ENCODE peak calls at places on chromosomes 2 and 18, in eight cellular contexts. R is mammary epithelial cell, M is H9, I is hepatocyte, F is K562, D is GM23248, P is fibroblast of lung, K is OCI-LY7. J is an unnamed sample.
A peak's percentile ranks its signal among the peaks of the same experiment; 100 is the strongest.

GRCh38 chr2:10532631-10533101 is 84.5 kb upstream of the ODC1 start:
- DNase-seq in D (peak; percentile 53), P (no peak), I (no peak), F (no peak), K (no peak), M (no peak), R (no peak), J (no peak)

GRCh38 chr18:46627136-46627535 is 29.9 kb downstream of the LOXHD1 start:
- DNase-seq in D (no peak), P (no peak), I (no peak), F (no peak), M (no peak), R (no peak), K (no peak), J (no peak)

GRCh38 chr2:23204650-23205049 is 180.3 kb upstream of the KLHL29 start:
- DNase-seq in K (no peak), P (no peak), F (no peak), I (no peak), D (peak; percentile 31), M (no peak), R (no peak), J (no peak)

GRCh38 chr2:226466589-226466988 is 333.0 kb downstream of the IRS1 start:
- DNase-seq in F (no peak), M (no peak), R (no peak), D (no peak), P (no peak), I (peak; percentile 30), K (no peak), J (no peak)

GRCh38 chr2:8320305-8320704 is 361.6 kb upstream of the ID2 start:
- DNase-seq in F (no peak), R (no peak), M (no peak), I (no peak), D (peak; percentile 72), P (no peak), K (no peak), J (no peak)

GRCh38 chr2:234488913-234489451 is 7.9 kb downstream of the ARL4C start:
- DNase-seq in P (no peak), F (no peak), I (no peak), R (no peak), M (no peak), K (peak; percentile 45), D (no peak), J (peak; percentile 79)

GRCh38 chr18:9735238-9735637 is 27.1 kb downstream of the RAB31 start:
- DNase-seq in D (no peak), K (no peak), F (no peak), R (no peak), I (no peak), M (no peak), P (no peak), J (no peak)

GRCh38 chr2:174965551-174965950 is 39.6 kb downstream of the CHN1 start:
- DNase-seq in P (no peak), M (no peak), R (no peak), D (no peak), F (no peak), I (no peak), K (no peak), J (no peak)

GRCh38 chr2:199739413-199740110 is 111.4 kb downstream of the FTCDNL1 start:
- DNase-seq in D (peak; percentile 66), I (peak; percentile 83), P (peak; percentile 74), M (peak; percentile 80), R (peak; percentile 8), K (peak; percentile 62), F (peak; percentile 58), J (peak; percentile 50)

GRCh38 chr2:145038041-145038525 is 518.2 kb upstream of the ZEB2 start:
- DNase-seq in D (no peak), K (no peak), I (no peak), F (no peak), M (no peak), P (no peak), R (no peak), J (no peak)

GRCh38 chr18:23716966-23717365 is 27.7 kb downstream of the LAMA3 start:
- DNase-seq in M (no peak), D (peak; percentile 42), I (no peak), F (no peak), R (peak; percentile 65), K (no peak), P (no peak), J (no peak)

GRCh38 chr18:60809937-60810336 is 437.4 kb upstream of the MC4R start:
- DNase-seq in K (no peak), M (no peak), D (no peak), F (no peak), I (no peak), P (no peak), R (no peak), J (no peak)

GRCh38 chr18:27661320-27662049 is 476.4 kb upstream of the CHST9 start:
- DNase-seq in I (no peak), R (no peak), M (no peak), F (no peak), D (no peak), K (no peak), P (no peak), J (no peak)

GRCh38 chr18:8943900-8944870 is 158.3 kb upstream of the NDUFV2 start:
- DNase-seq in I (no peak), F (peak; percentile 78), K (no peak), D (peak; percentile 81), P (peak; percentile 80), M (no peak), R (peak; percentile 41), J (no peak)

GRCh38 chr2:205964111-205964761 is 121.7 kb downstream of the INO80D start:
- DNase-seq in K (no peak), M (no peak), I (no peak), F (no peak), D (no peak), P (no peak), R (no peak), J (no peak)

GRCh38 chr2:229153946-229154345 is 117.1 kb downstream of the PID1 start:
- DNase-seq in R (no peak), I (no peak), K (no peak), P (no peak), F (no peak), M (no peak), D (no peak), J (no peak)

GRCh38 chr18:6629635-6630140 is 99.8 kb upstream of the ARHGAP28 start:
- DNase-seq in F (no peak), M (no peak), R (peak; percentile 73), K (no peak), D (peak; percentile 84), P (peak; percentile 88), I (no peak), J (no peak)

GRCh38 chr2:23554054-23554697 is 169.2 kb downstream of the KLHL29 start:
- DNase-seq in K (no peak), M (no peak), R (no peak), D (peak; percentile 45), I (no peak), P (peak; percentile 73), F (no peak), J (no peak)

GRCh38 chr2:200472853-200473464 is 36.9 kb downstream of the KCTD18 start:
- DNase-seq in I (no peak), R (no peak), D (no peak), F (no peak), K (no peak), M (no peak), P (no peak), J (no peak)

GRCh38 chr2:42999856-43000241 is 207.5 kb upstream of the HAAO start:
- DNase-seq in D (no peak), M (no peak), P (no peak), I (no peak), K (no peak), R (no peak), F (no peak), J (no peak)

GRCh38 chr2:218631837-218632236 is 24.1 kb downstream of the PLCD4 start:
- DNase-seq in F (no peak), M (no peak), P (no peak), K (no peak), D (peak; percentile 31), I (no peak), R (peak; percentile 70), J (no peak)

GRCh38 chr2:218294430-218294999 is 2.2 kb upstream of the TMBIM1 start:
- DNase-seq in F (no peak), K (no peak), P (no peak), R (no peak), I (no peak), D (no peak), M (no peak), J (no peak)

DNA sequence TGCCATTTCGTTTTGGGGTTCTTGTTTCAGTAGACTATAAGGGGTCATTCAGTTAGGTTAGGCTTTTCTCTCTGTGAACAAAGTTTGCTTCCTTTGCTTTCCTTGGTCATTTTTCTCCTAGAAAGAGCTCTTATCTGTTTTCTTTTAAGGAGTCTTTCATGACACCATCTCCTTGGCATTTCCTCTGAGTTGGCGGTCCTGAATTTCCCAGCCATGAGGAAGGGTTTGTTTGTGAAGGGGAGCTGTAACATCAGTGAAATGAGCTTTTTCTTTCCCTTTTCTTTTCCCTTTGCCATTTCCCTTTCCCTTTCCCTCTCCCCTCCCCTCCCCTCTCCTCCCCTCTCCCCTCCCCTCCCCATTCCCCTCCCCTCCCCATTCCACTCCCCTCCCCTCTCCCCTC is 61.7 kb downstream of the MAP4K4 start:
- DNase-seq in I (peak; percentile 61), D (peak; percentile 94), R (peak; percentile 87), M (no peak), F (peak; percentile 27), K (no peak), P (peak; percentile 95), J (no peak)
- H3K4me1 ChIP-seq in I (peaks cover 30% of the 10 kb centered on the region), D (peaks cover 65% of the 10 kb centered on the region), R (peaks cover 35% of the 10 kb centered on the region), M (peaks cover 9% of the 10 kb centered on the region), F (peaks cover 13% of the 10 kb centered on the region), K (peaks cover 53% of the 10 kb centered on the region), P (peaks cover 25% of the 10 kb centered on the region), J (peaks cover 19% of the 10 kb centered on the region)

GRCh38 chr2:73268831-73269685 is 15.2 kb downstream of the FBXO41 start:
- DNase-seq in F (no peak), M (peak; percentile 88), I (peak; percentile 82), R (peak; percentile 70), P (peak; percentile 17), D (peak; percentile 50), K (peak; percentile 68), J (peak; percentile 69)
- H4K20me1 ChIP-seq in F (peaks cover 5% of the 10 kb centered on the region), M (no peaks in the 10 kb centered on the region), I (no peaks in the 10 kb centered on the region), R (no peaks in the 10 kb centered on the region), P (no peaks in the 10 kb centered on the region), D (no peaks in the 10 kb centered on the region), K (peaks cover 10% of the 10 kb centered on the region), J (no peaks in the 10 kb centered on the region)

GRCh38 chr2:238727585-238728321 is 120.1 kb upstream of the TWIST2 start:
- DNase-seq in F (no peak), D (peak; percentile 98), M (no peak), R (no peak), I (peak; percentile 22), K (no peak), P (peak; percentile 81), J (no peak)
- H3K4me1 ChIP-seq in F (no peaks in the 10 kb centered on the region), D (peaks cover 50% of the 10 kb centered on the region), M (no peaks in the 10 kb centered on the region), R (peaks cover 44% of the 10 kb centered on the region), I (peaks cover 6% of the 10 kb centered on the region), K (no peaks in the 10 kb centered on the region), P (peaks cover 14% of the 10 kb centered on the region), J (no peaks in the 10 kb centered on the region)

DNA sequence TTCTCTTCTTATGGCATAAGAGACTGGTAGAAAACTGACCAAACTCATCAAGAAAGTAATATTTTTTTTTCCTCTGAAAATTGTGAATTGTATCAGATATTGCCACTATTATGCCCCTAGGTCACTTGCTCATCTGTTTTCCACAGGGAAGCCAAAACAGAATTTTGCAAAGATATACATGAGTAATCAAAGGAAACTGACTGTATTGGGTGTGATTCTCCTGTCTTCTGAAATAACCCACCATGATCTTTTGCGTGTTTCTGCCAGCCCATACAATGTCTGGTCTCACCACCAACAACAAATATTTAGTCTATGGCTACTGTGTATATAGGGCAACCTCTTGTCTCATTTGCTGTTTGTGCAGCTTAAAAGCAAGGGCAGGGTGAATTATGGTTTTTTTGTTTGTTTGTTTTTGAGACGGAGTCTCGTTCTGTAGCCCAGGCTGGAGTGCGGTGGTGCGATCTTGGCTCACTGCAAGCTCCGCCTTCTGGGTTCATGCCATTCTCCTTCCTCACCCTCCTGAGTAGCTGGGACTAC is 26.5 kb downstream of the EPAS1 start:
- DNase-seq in F (no peak), D (peak; percentile 44), R (no peak), K (no peak), P (no peak), I (no peak), M (no peak), J (no peak)
- H4K20me1 ChIP-seq in F (no peaks in the 10 kb centered on the region), D (no peaks in the 10 kb centered on the region), R (no peaks in the 10 kb centered on the region), K (no peaks in the 10 kb centered on the region), P (no peaks in the 10 kb centered on the region), I (peaks cover 4% of the 10 kb centered on the region), M (no peaks in the 10 kb centered on the region), J (no peaks in the 10 kb centered on the region)